ENCODE peak calls at places on chromosome 21, in four cellular contexts. One of them, this sample, is unnamed.

GRCh38 chr21:36701912-36702621 is 3.2 kb downstream of the SIM2 start:
- DNase-seq in naive thymus-derived CD4-positive, alpha-beta T cell: no peak
- DNase-seq in upper lobe of left lung: no peak
- DNase-seq in dorsolateral prefrontal cortex: no peak
- DNase-seq in this sample: no peak

GRCh38 chr21:36156815-36157670 is at the start of gene DOP1B:
- DNase-seq in naive thymus-derived CD4-positive, alpha-beta T cell: no peak
- DNase-seq in upper lobe of left lung: no peak
- DNase-seq in dorsolateral prefrontal cortex: no peak
- DNase-seq in this sample: peak

GRCh38 chr21:32459972-32460371 is 47.5 kb downstream of the EVA1C start:
- DNase-seq in naive thymus-derived CD4-positive, alpha-beta T cell: no peak
- DNase-seq in upper lobe of left lung: no peak
- DNase-seq in dorsolateral prefrontal cortex: no peak
- DNase-seq in this sample: no peak

GRCh38 chr21:28699186-28699585 is 293.5 kb downstream of the LTN1 start:
- DNase-seq in naive thymus-derived CD4-positive, alpha-beta T cell: no peak
- DNase-seq in upper lobe of left lung: no peak
- DNase-seq in dorsolateral prefrontal cortex: no peak
- DNase-seq in this sample: no peak

GRCh38 chr21:25370311-25370744 is 237.0 kb downstream of the MRPL39 start:
- DNase-seq in naive thymus-derived CD4-positive, alpha-beta T cell: no peak
- DNase-seq in upper lobe of left lung: no peak
- DNase-seq in dorsolateral prefrontal cortex: no peak
- DNase-seq in this sample: no peak

GRCh38 chr21:37521658-37522057 is 155.1 kb downstream of the DYRK1A start:
- DNase-seq in naive thymus-derived CD4-positive, alpha-beta T cell: no peak
- DNase-seq in upper lobe of left lung: no peak
- DNase-seq in dorsolateral prefrontal cortex: no peak
- DNase-seq in this sample: no peak

GRCh38 chr21:34517491-34518245 is 5.7 kb upstream of the KCNE1 start:
- DNase-seq in naive thymus-derived CD4-positive, alpha-beta T cell: peak
- DNase-seq in upper lobe of left lung: no peak
- DNase-seq in dorsolateral prefrontal cortex: no peak
- DNase-seq in this sample: no peak

GRCh38 chr21:39531777-39532333 is 80.1 kb downstream of the SH3BGR start:
- DNase-seq in naive thymus-derived CD4-positive, alpha-beta T cell: no peak
- DNase-seq in upper lobe of left lung: no peak
- DNase-seq in dorsolateral prefrontal cortex: no peak
- DNase-seq in this sample: no peak

GRCh38 chr21:39453571-39454179 is 1.9 kb downstream of the SH3BGR start:
- DNase-seq in naive thymus-derived CD4-positive, alpha-beta T cell: no peak
- DNase-seq in upper lobe of left lung: no peak
- DNase-seq in dorsolateral prefrontal cortex: no peak
- DNase-seq in this sample: no peak

GRCh38 chr21:35070436-35070835 is 21.3 kb upstream of the RUNX1 start:
- DNase-seq in naive thymus-derived CD4-positive, alpha-beta T cell: no peak
- DNase-seq in upper lobe of left lung: no peak
- DNase-seq in dorsolateral prefrontal cortex: no peak
- DNase-seq in this sample: no peak

GRCh38 chr21:32207096-32207716 is 71.6 kb downstream of the MIS18A start:
- DNase-seq in naive thymus-derived CD4-positive, alpha-beta T cell: no peak
- DNase-seq in upper lobe of left lung: no peak
- DNase-seq in dorsolateral prefrontal cortex: no peak
- DNase-seq in this sample: no peak

GRCh38 chr21:37614351-37614875 is 247.8 kb downstream of the DYRK1A start:
- DNase-seq in naive thymus-derived CD4-positive, alpha-beta T cell: no peak
- DNase-seq in upper lobe of left lung: no peak
- DNase-seq in dorsolateral prefrontal cortex: no peak
- DNase-seq in this sample: no peak

GRCh38 chr21:28479660-28480059 is 513.0 kb downstream of the LTN1 start:
- DNase-seq in naive thymus-derived CD4-positive, alpha-beta T cell: no peak
- DNase-seq in upper lobe of left lung: no peak
- DNase-seq in dorsolateral prefrontal cortex: no peak
- DNase-seq in this sample: no peak

GRCh38 chr21:44065428-44065827 is 41.8 kb upstream of the PWP2 start:
- DNase-seq in naive thymus-derived CD4-positive, alpha-beta T cell: peak
- DNase-seq in upper lobe of left lung: no peak
- DNase-seq in dorsolateral prefrontal cortex: no peak
- DNase-seq in this sample: no peak

GRCh38 chr21:43921979-43922945 is 57.2 kb downstream of the AGPAT3 start:
- DNase-seq in naive thymus-derived CD4-positive, alpha-beta T cell: peak
- DNase-seq in upper lobe of left lung: peak
- DNase-seq in dorsolateral prefrontal cortex: no peak
- DNase-seq in this sample: no peak

GRCh38 chr21:33642896-33643657 is 776 bp downstream of the ITSN1 start:
- DNase-seq in naive thymus-derived CD4-positive, alpha-beta T cell: peak
- DNase-seq in upper lobe of left lung: peak
- DNase-seq in dorsolateral prefrontal cortex: no peak
- DNase-seq in this sample: peak

GRCh38 chr21:22288885-22289509 is 1290.8 kb downstream of the NCAM2 start:
- DNase-seq in naive thymus-derived CD4-positive, alpha-beta T cell: no peak
- DNase-seq in upper lobe of left lung: no peak
- DNase-seq in dorsolateral prefrontal cortex: no peak
- DNase-seq in this sample: no peak

GRCh38 chr21:37642493-37642892 is 273.8 kb downstream of the KCNJ6 start:
- DNase-seq in naive thymus-derived CD4-positive, alpha-beta T cell: peak
- DNase-seq in upper lobe of left lung: no peak
- DNase-seq in dorsolateral prefrontal cortex: no peak
- DNase-seq in this sample: no peak

GRCh38 chr21:39667353-39667891 is 54.7 kb downstream of the B3GALT5 start:
- DNase-seq in naive thymus-derived CD4-positive, alpha-beta T cell: no peak
- DNase-seq in upper lobe of left lung: no peak
- DNase-seq in dorsolateral prefrontal cortex: no peak
- DNase-seq in this sample: no peak

GRCh38 chr21:26169061-26169610 is 1.4 kb downstream of the APP start:
- DNase-seq in naive thymus-derived CD4-positive, alpha-beta T cell: peak
- DNase-seq in upper lobe of left lung: no peak
- DNase-seq in dorsolateral prefrontal cortex: peak
- DNase-seq in this sample: no peak

GRCh38 chr21:33700491-33700890 is 58.2 kb downstream of the ITSN1 start:
- DNase-seq in naive thymus-derived CD4-positive, alpha-beta T cell: no peak
- DNase-seq in upper lobe of left lung: no peak
- DNase-seq in dorsolateral prefrontal cortex: no peak
- DNase-seq in this sample: no peak

GRCh38 chr21:43984905-43985689 is 27.0 kb upstream of the TRAPPC10 start:
- DNase-seq in naive thymus-derived CD4-positive, alpha-beta T cell: peak
- DNase-seq in upper lobe of left lung: peak
- DNase-seq in dorsolateral prefrontal cortex: no peak
- DNase-seq in this sample: no peak

GRCh38 chr21:36790616-36791015 is 91.7 kb downstream of the SIM2 start:
- DNase-seq in naive thymus-derived CD4-positive, alpha-beta T cell: no peak
- DNase-seq in upper lobe of left lung: no peak
- DNase-seq in dorsolateral prefrontal cortex: no peak
- DNase-seq in this sample: no peak

GRCh38 chr21:30563630-30564029 is 2.5 kb upstream of the KRTAP19-7 start:
- DNase-seq in naive thymus-derived CD4-positive, alpha-beta T cell: no peak
- DNase-seq in upper lobe of left lung: no peak
- DNase-seq in dorsolateral prefrontal cortex: no peak
- DNase-seq in this sample: no peak

GRCh38 chr21:30561957-30562356 is 843 bp upstream of the KRTAP19-7 start:
- DNase-seq in naive thymus-derived CD4-positive, alpha-beta T cell: no peak
- DNase-seq in upper lobe of left lung: no peak
- DNase-seq in dorsolateral prefrontal cortex: no peak
- DNase-seq in this sample: no peak

GRCh38 chr21:30563072-30563471 is 2.0 kb upstream of the KRTAP19-7 start:
- DNase-seq in naive thymus-derived CD4-positive, alpha-beta T cell: no peak
- DNase-seq in upper lobe of left lung: no peak
- DNase-seq in dorsolateral prefrontal cortex: no peak
- DNase-seq in this sample: no peak

DNA sequence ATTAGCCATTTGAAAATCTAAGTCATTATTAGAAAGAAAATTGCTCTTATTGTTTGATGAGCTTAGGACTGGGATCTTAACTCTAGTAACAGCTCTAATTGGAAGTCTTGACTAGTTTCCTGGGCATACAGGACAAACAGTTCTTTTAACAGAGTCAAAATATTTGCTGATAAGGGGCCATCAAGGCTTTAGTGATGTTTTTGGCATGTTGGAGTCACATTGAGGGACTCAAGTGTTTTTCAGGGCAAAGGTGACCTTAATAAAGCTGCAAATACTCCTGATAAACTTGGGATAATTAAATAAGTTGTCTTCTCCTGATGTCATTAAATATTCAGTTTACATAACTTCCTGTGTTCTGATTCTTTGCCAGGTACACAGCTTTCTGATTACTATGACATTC is 6.5 kb upstream of the KRTAP19-7 start:
- DNase-seq in naive thymus-derived CD4-positive, alpha-beta T cell: no peak
- DNase-seq in upper lobe of left lung: no peak
- DNase-seq in dorsolateral prefrontal cortex: no peak
- DNase-seq in this sample: no peak
- H3K27ac ChIP-seq in naive thymus-derived CD4-positive, alpha-beta T cell: no peak
- H3K27ac ChIP-seq in upper lobe of left lung: no peak
- H3K27ac ChIP-seq in dorsolateral prefrontal cortex: no peak
- H3K27ac ChIP-seq in this sample: no peak

DNA sequence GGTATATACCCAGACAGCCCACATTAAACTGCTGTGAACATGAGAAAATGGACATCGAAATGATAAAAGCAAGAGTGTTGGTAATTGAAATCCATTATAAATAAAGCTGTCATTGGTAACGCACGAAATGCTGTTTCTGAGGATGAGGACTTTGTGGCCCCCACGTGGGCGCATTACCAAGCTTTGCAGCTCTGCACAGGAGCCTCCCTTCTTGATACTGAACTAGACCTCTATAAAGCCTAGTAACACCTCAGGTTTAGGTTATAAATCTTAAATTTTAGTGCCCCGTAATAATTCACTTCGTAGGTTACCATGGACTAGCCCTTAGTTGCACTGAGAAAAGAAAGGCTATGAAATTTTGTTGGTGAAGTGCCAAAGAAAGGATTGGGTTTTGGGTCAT is 45.4 kb downstream of the ADARB1 start:
- DNase-seq in naive thymus-derived CD4-positive, alpha-beta T cell: no peak
- DNase-seq in upper lobe of left lung: no peak
- DNase-seq in dorsolateral prefrontal cortex: no peak
- DNase-seq in this sample: no peak
- H3K27ac ChIP-seq in naive thymus-derived CD4-positive, alpha-beta T cell: no peak
- H3K27ac ChIP-seq in upper lobe of left lung: no peak
- H3K27ac ChIP-seq in dorsolateral prefrontal cortex: no peak
- H3K27ac ChIP-seq in this sample: no peak

GRCh38 chr21:16088121-16088520 is 358.3 kb downstream of the USP25 start:
- DNase-seq in naive thymus-derived CD4-positive, alpha-beta T cell: no peak
- DNase-seq in upper lobe of left lung: no peak
- DNase-seq in dorsolateral prefrontal cortex: no peak
- DNase-seq in this sample: no peak
- H3K27ac ChIP-seq in naive thymus-derived CD4-positive, alpha-beta T cell: no peak
- H3K27ac ChIP-seq in upper lobe of left lung: no peak
- H3K27ac ChIP-seq in dorsolateral prefrontal cortex: peak
- H3K27ac ChIP-seq in this sample: peak

GRCh38 chr21:42854246-42855010 is 24.9 kb downstream of the WDR4 start:
- DNase-seq in naive thymus-derived CD4-positive, alpha-beta T cell: no peak
- DNase-seq in upper lobe of left lung: peak
- DNase-seq in dorsolateral prefrontal cortex: no peak
- DNase-seq in this sample: no peak
- H3K27ac ChIP-seq in naive thymus-derived CD4-positive, alpha-beta T cell: no peak
- H3K27ac ChIP-seq in upper lobe of left lung: no peak
- H3K27ac ChIP-seq in dorsolateral prefrontal cortex: no peak
- H3K27ac ChIP-seq in this sample: no peak

GRCh38 chr21:40840441-40840840 is 6.5 kb downstream of the DSCAM start:
- DNase-seq in naive thymus-derived CD4-positive, alpha-beta T cell: no peak
- DNase-seq in upper lobe of left lung: no peak
- DNase-seq in dorsolateral prefrontal cortex: no peak
- DNase-seq in this sample: no peak
- H3K27ac ChIP-seq in naive thymus-derived CD4-positive, alpha-beta T cell: no peak
- H3K27ac ChIP-seq in upper lobe of left lung: no peak
- H3K27ac ChIP-seq in dorsolateral prefrontal cortex: peak
- H3K27ac ChIP-seq in this sample: no peak

GRCh38 chr21:41251961-41252642 is 64.5 kb upstream of the FAM3B start:
- DNase-seq in naive thymus-derived CD4-positive, alpha-beta T cell: no peak
- DNase-seq in upper lobe of left lung: no peak
- DNase-seq in dorsolateral prefrontal cortex: no peak
- DNase-seq in this sample: no peak
- H3K27ac ChIP-seq in naive thymus-derived CD4-positive, alpha-beta T cell: no peak
- H3K27ac ChIP-seq in upper lobe of left lung: no peak
- H3K27ac ChIP-seq in dorsolateral prefrontal cortex: no peak
- H3K27ac ChIP-seq in this sample: no peak

GRCh38 chr21:46221664-46222435 is 6.7 kb downstream of the LSS start:
- DNase-seq in naive thymus-derived CD4-positive, alpha-beta T cell: no peak
- DNase-seq in upper lobe of left lung: no peak
- DNase-seq in dorsolateral prefrontal cortex: peak
- DNase-seq in this sample: no peak

GRCh38 chr21:46220847-46221246 is 7.7 kb downstream of the LSS start:
- DNase-seq in naive thymus-derived CD4-positive, alpha-beta T cell: no peak
- DNase-seq in upper lobe of left lung: no peak
- DNase-seq in dorsolateral prefrontal cortex: no peak
- DNase-seq in this sample: no peak

GRCh38 chr21:46220275-46220810 is 8.2 kb downstream of the LSS start:
- DNase-seq in naive thymus-derived CD4-positive, alpha-beta T cell: no peak
- DNase-seq in upper lobe of left lung: no peak
- DNase-seq in dorsolateral prefrontal cortex: peak
- DNase-seq in this sample: no peak

GRCh38 chr21:46222436-46223116 is 6.0 kb downstream of the LSS start:
- DNase-seq in naive thymus-derived CD4-positive, alpha-beta T cell: no peak
- DNase-seq in upper lobe of left lung: no peak
- DNase-seq in dorsolateral prefrontal cortex: peak
- DNase-seq in this sample: no peak

DNA sequence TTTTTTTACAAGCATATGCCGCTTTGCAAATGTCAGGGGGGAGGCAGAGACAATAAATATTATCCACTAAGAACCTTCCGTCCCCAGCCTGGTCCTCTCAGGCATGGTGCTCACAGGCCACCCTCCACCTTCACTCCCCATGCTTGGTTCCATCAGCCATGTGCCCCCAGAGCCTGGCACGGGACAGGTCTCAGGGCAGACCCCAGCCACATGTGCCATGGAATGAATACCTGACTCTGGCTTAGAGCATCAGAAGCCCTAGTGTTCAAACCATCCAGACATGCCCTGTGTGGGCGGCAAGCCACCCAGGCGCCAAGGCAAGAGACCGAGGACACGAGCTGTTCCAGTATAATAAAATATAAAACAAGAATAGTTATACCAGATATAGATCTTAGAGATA is 5.4 kb downstream of the LSS start:
- DNase-seq in naive thymus-derived CD4-positive, alpha-beta T cell: no peak
- DNase-seq in upper lobe of left lung: no peak
- DNase-seq in dorsolateral prefrontal cortex: peak
- DNase-seq in this sample: no peak
- H3K27ac ChIP-seq in naive thymus-derived CD4-positive, alpha-beta T cell: no peak
- H3K27ac ChIP-seq in upper lobe of left lung: no peak
- H3K27ac ChIP-seq in dorsolateral prefrontal cortex: no peak
- H3K27ac ChIP-seq in this sample: no peak

This sample was measured in substantia nigra.